ENCODE peak calls at places on chromosomes 5 and 9, in six cellular contexts. E, K, Q, N, R and C are unnamed samples. For H3K4me1, the result is how much of the 10 kb centered on the place peaks cover.

GRCh38 chr5:5587474-5587873 is 165.0 kb downstream of the ICE1 start:
- DNase-seq in N (no peak), K (no peak), E (no peak), Q (no peak), R (no peak), C (no peak)

GRCh38 chr9:86275962-86276361 is 6.4 kb downstream of the ISCA1 start:
- DNase-seq in R (no peak), K (no peak), Q (no peak), E (no peak), N (no peak), C (no peak)

GRCh38 chr9:137956688-137957385 is 79.3 kb downstream of the CACNA1B start:
- DNase-seq in N (no peak), E (no peak), R (no peak), K (no peak), Q (no peak), C (no peak)

GRCh38 chr5:136907371-136907770 is 542.0 kb upstream of the TRPC7 start:
- DNase-seq in R (no peak), N (no peak), Q (no peak), E (no peak), K (no peak), C (no peak)

GRCh38 chr5:41735213-41735612 is 135.0 kb downstream of the OXCT1 start:
- DNase-seq in Q (no peak), N (no peak), E (no peak), R (no peak), K (no peak), C (no peak)

GRCh38 chr9:134855231-134855899 is 25.2 kb upstream of the FCN2 start:
- DNase-seq in N (no peak), Q (peak), E (no peak), R (peak), K (no peak), C (no peak)

GRCh38 chr5:54093081-54093492 is 217.3 kb downstream of the ARL15 start:
- DNase-seq in K (no peak), E (no peak), N (no peak), Q (no peak), R (no peak), C (no peak)

GRCh38 chr5:107215581-107215980 is 455.2 kb downstream of the EFNA5 start:
- DNase-seq in E (no peak), R (no peak), K (no peak), Q (no peak), N (no peak), C (no peak)

GRCh38 chr9:95511952-95512750 is 4.6 kb downstream of the PTCH1 start:
- DNase-seq in R (no peak), Q (no peak), E (no peak), N (no peak), K (no peak), C (no peak)

GRCh38 chr9:84669293-84670105 is at the start of gene NTRK2:
- DNase-seq in K (no peak), E (peak), R (peak), Q (peak), N (no peak), C (no peak)
- TF ChIP-seq CTCF in K (no peak), E (no peak), R (peak), Q (peak), N (peak), C (no peak)

GRCh38 chr5:154521756-154522155 is 43.7 kb upstream of the HAND1 start:
- DNase-seq in N (no peak), E (no peak), K (no peak), Q (no peak), R (no peak), C (no peak)
- H3K4me3 ChIP-seq in N (no peak), E (no peak), K (no peak), Q (no peak), R (no peak), C (no peak)

GRCh38 chr9:113525208-113525607 is 61.7 kb downstream of the RGS3 start:
- DNase-seq in R (no peak), E (no peak), K (no peak), N (no peak), Q (no peak), C (no peak)

GRCh38 chr9:113528088-113528487 is 64.6 kb downstream of the RGS3 start:
- DNase-seq in R (no peak), Q (no peak), N (no peak), E (no peak), K (no peak), C (no peak)

GRCh38 chr9:113525831-113526230 is 62.3 kb downstream of the RGS3 start:
- DNase-seq in Q (no peak), N (no peak), K (no peak), R (no peak), E (no peak), C (no peak)

GRCh38 chr9:113526231-113526746 is 62.8 kb downstream of the RGS3 start:
- DNase-seq in R (no peak), K (no peak), Q (no peak), E (no peak), N (no peak), C (no peak)

DNA sequence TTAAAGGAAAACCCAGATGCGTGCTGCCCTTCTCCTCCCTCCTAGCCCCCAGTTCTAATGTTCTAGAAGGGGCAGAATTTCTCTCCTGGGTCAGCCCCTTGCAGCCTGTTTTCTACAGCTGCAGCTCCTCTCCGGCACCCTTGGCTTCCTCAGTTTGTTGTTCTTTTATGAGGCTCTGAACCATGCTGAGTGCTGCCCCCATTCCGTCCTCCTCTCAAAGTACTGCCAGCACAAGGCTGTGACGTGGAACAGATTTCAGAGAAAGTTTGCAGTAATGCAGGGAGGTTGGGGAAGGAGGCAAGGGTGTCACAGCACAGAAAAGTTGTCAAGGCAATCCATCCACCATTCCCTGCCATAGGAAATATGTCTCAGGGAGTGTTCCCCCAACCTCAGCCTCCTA is 63.3 kb downstream of the RGS3 start:
- DNase-seq in E (no peak), Q (no peak), N (no peak), K (no peak), R (no peak), C (no peak)
- H3K4me1 ChIP-seq in E (under half), Q (under half), N (half or more), K (under half), R (under half), C (under half)

GRCh38 chr9:108271236-108271635 is 584.5 kb downstream of the ACTL7B start:
- DNase-seq in E (no peak), N (no peak), Q (no peak), K (no peak), R (no peak), C (no peak)

GRCh38 chr9:108270041-108270440 is 585.7 kb downstream of the ACTL7B start:
- DNase-seq in Q (no peak), R (no peak), E (no peak), N (no peak), K (no peak), C (no peak)

GRCh38 chr9:108271646-108272349 is 584.0 kb downstream of the ACTL7B start:
- DNase-seq in E (no peak), R (no peak), Q (peak), K (peak), N (no peak), C (no peak)

GRCh38 chr9:108273988-108274387 is 581.8 kb downstream of the ACTL7B start:
- DNase-seq in N (no peak), R (no peak), E (no peak), K (no peak), Q (no peak), C (no peak)

DNA sequence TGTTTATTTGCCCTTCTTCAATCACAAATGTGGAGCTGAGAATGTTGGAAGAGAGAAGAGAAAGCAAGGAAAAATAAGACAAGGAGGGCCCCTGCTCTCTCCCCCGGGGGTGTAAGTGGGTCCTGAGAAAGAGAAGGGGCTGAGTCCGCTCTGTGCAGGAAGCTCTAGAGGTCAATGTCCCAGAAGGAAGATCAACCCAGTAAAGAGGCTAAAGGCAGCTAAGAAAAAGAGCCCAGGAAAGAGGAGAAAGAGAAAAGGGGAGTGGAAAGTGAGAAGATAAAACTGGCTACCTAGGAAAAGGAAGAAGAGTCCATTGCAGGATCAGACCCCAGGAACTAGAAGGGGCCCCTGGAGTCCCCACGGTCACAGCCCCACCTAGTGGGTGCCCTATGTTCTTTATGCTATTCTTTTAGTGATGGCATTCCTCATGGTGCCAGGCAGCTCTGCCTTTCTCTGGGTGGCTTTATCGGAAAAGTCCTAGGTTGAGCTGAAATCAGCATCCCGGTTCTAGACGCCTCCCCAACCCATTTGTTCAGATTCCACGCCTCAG is 583.4 kb downstream of the ACTL7B start:
- DNase-seq in R (peak), E (peak), Q (peak), K (peak), N (peak), C (peak)
- TF ChIP-seq CTCF in R (peak), E (peak), Q (peak), K (peak), N (peak), C (peak)